ENCODE peak calls at places on chromosomes 3 and 15, in nine cellular contexts. E, Q, X, K, F, B, N, C and U are unnamed samples.

GRCh38 chr3:125025647-125026046 is 30.1 kb downstream of the HEG1 start:
- DNase-seq in B (no peak), X (no peak), Q (no peak), N (peak), K (no peak), F (no peak), C (no peak), E (no peak), U (no peak)

GRCh38 chr3:107271787-107272387 is 105.4 kb upstream of the CCDC54 start:
- DNase-seq in C (no peak), K (no peak), F (peak), Q (no peak), N (peak), B (no peak), E (no peak), X (no peak), U (no peak)

GRCh38 chr3:178325330-178325729 is 210.9 kb upstream of the KCNMB2 start:
- DNase-seq in X (no peak), N (peak), F (peak), C (no peak), E (no peak), Q (no peak), K (no peak), B (no peak), U (no peak)

GRCh38 chr15:74428970-74429783 is 4.6 kb downstream of the SEMA7A start:
- DNase-seq in N (no peak), F (no peak), Q (no peak), X (no peak), E (no peak), B (no peak), C (no peak), K (no peak), U (no peak)

GRCh38 chr3:16529264-16529663 is 15.8 kb upstream of the RFTN1 start:
- DNase-seq in E (no peak), Q (no peak), X (no peak), F (no peak), K (no peak), B (no peak), N (no peak), C (no peak), U (no peak)

GRCh38 chr15:42448281-42448680 is 42.7 kb downstream of the ZNF106 start:
- DNase-seq in F (no peak), B (no peak), Q (no peak), K (no peak), X (no peak), N (no peak), C (no peak), E (no peak), U (no peak)

GRCh38 chr15:28026221-28026620 is 72.9 kb downstream of the OCA2 start:
- DNase-seq in B (no peak), X (no peak), N (no peak), E (no peak), F (no peak), K (no peak), C (no peak), Q (no peak), U (no peak)

GRCh38 chr15:92159906-92160841 is 233.5 kb upstream of the ST8SIA2 start:
- DNase-seq in C (no peak), F (no peak), K (no peak), E (no peak), B (no peak), X (no peak), Q (no peak), N (no peak), U (no peak)

GRCh38 chr15:47817825-47818681 is 100.7 kb downstream of the SEMA6D start:
- DNase-seq in K (no peak), E (no peak), B (no peak), C (no peak), N (no peak), Q (no peak), X (no peak), F (no peak), U (no peak)

GRCh38 chr3:13192471-13193213 is 119.4 kb upstream of the IQSEC1 start:
- DNase-seq in B (no peak), F (peak), X (peak), C (no peak), K (peak), N (peak), E (no peak), Q (peak), U (peak)

GRCh38 chr3:126129408-126129891 is 45.5 kb upstream of the SLC41A3 start:
- DNase-seq in C (peak), Q (peak), B (peak), K (peak), F (no peak), X (peak), E (peak), N (peak), U (peak)

GRCh38 chr3:53078656-53079055 is 32.8 kb upstream of the SFMBT1 start:
- DNase-seq in E (no peak), F (no peak), K (peak), Q (no peak), N (no peak), B (no peak), C (no peak), X (no peak), U (no peak)

GRCh38 chr3:49998326-49998725 is 58.4 kb downstream of the RBM6 start:
- DNase-seq in K (no peak), Q (no peak), N (peak), E (no peak), B (no peak), F (peak), X (no peak), C (no peak), U (no peak)

GRCh38 chr15:90016721-90017120 is 15.6 kb downstream of the ZNF710 start:
- DNase-seq in K (no peak), E (no peak), X (peak), C (no peak), Q (no peak), F (no peak), B (no peak), N (no peak), U (no peak)

GRCh38 chr3:31903686-31904431 is 77.2 kb downstream of the OSBPL10 start:
- DNase-seq in B (no peak), E (no peak), K (no peak), N (no peak), X (no peak), Q (no peak), F (no peak), C (no peak), U (no peak)

GRCh38 chr3:78589778-78590177 is 1178.0 kb downstream of the ROBO1 start:
- DNase-seq in B (no peak), C (no peak), F (no peak), E (no peak), X (no peak), N (no peak), Q (no peak), K (no peak), U (no peak)

GRCh38 chr3:113498221-113499005 is 16.5 kb downstream of the SPICE1 start:
- DNase-seq in N (peak), E (no peak), B (no peak), F (peak), K (no peak), Q (no peak), C (no peak), X (no peak), U (no peak)

GRCh38 chr15:78211189-78211921 is 23.0 kb downstream of the ACSBG1 start:
- DNase-seq in Q (peak), N (no peak), K (peak), B (no peak), X (no peak), E (peak), F (peak), C (no peak), U (peak)

GRCh38 chr3:55491296-55491816 is 4.2 kb upstream of the WNT5A start:
- DNase-seq in N (peak), Q (no peak), K (no peak), F (no peak), X (no peak), B (peak), E (no peak), C (no peak), U (no peak)

GRCh38 chr15:28084547-28084946 is 14.6 kb downstream of the OCA2 start:
- DNase-seq in Q (no peak), K (no peak), X (no peak), F (peak), B (no peak), N (no peak), E (no peak), C (no peak), U (no peak)

GRCh38 chr15:36778516-36778915 is 199.1 kb downstream of the CDIN1 start:
- DNase-seq in K (no peak), N (peak), B (no peak), C (no peak), Q (no peak), E (no peak), F (no peak), X (no peak), U (no peak)

GRCh38 chr15:78212546-78213424 is 21.6 kb downstream of the ACSBG1 start:
- DNase-seq in Q (peak), E (peak), B (peak), X (peak), N (peak), F (peak), C (no peak), K (peak), U (peak)

GRCh38 chr15:59224474-59224873 is 17.8 kb downstream of the LDHAL6B start:
- DNase-seq in C (peak), Q (peak), K (no peak), E (no peak), X (no peak), B (peak), N (no peak), F (no peak), U (peak)

GRCh38 chr15:33567652-33568051 is 256.9 kb downstream of the RYR3 start:
- DNase-seq in Q (no peak), B (no peak), N (no peak), F (no peak), X (no peak), K (no peak), E (no peak), C (no peak), U (no peak)

GRCh38 chr3:112774293-112774926 is 72.3 kb downstream of the CD200R1L start:
- DNase-seq in F (peak), B (no peak), N (peak), Q (no peak), K (no peak), E (no peak), X (no peak), C (no peak), U (no peak)

GRCh38 chr3:141938011-141938350 is 61.5 kb downstream of the ATP1B3 start:
- DNase-seq in C (no peak), B (no peak), F (no peak), Q (no peak), K (no peak), X (peak), N (no peak), E (no peak), U (no peak)

GRCh38 chr15:63718590-63719035 is 115.1 kb downstream of the HERC1 start:
- DNase-seq in K (no peak), Q (no peak), E (no peak), C (no peak), X (no peak), B (no peak), F (peak), N (peak), U (no peak)

GRCh38 chr3:152073267-152073666 is 195.5 kb upstream of the MBNL1 start:
- DNase-seq in K (no peak), X (no peak), B (no peak), Q (no peak), F (no peak), E (no peak), C (no peak), N (peak), U (no peak)

GRCh38 chr3:105516972-105517371 is 150.3 kb downstream of the ALCAM start:
- DNase-seq in X (no peak), C (no peak), K (no peak), F (peak), B (no peak), N (no peak), Q (no peak), E (no peak), U (no peak)

GRCh38 chr3:14519406-14519805 is 20.7 kb downstream of the GRIP2 start:
- DNase-seq in E (no peak), Q (peak), X (peak), N (no peak), C (no peak), B (no peak), K (peak), F (no peak), U (no peak)

GRCh38 chr3:30180305-30181275 is 425.8 kb upstream of the TGFBR2 start:
- DNase-seq in F (no peak), E (no peak), K (no peak), Q (no peak), X (no peak), B (no peak), C (no peak), N (no peak), U (no peak)

GRCh38 chr15:97960364-97961066 is at the start of gene ARRDC4:
- DNase-seq in E (peak), B (peak), F (peak), X (peak), N (peak), C (peak), Q (peak), K (peak), U (peak)
- TF ChIP-seq POLR2A in E (no peak), B (peak), F (no peak), X (peak), N (peak), C (peak), Q (peak), K (no peak), U (no peak)

GRCh38 chr3:23566499-23566898 is 239.3 kb upstream of the UBE2E1 start:
- DNase-seq in Q (no peak), F (no peak), N (no peak), B (no peak), K (no peak), E (no peak), C (no peak), X (no peak), U (no peak)

GRCh38 chr3:23573827-23574226 is 231.9 kb upstream of the UBE2E1 start:
- DNase-seq in F (no peak), Q (no peak), K (no peak), C (no peak), N (no peak), B (no peak), X (no peak), E (no peak), U (no peak)

GRCh38 chr3:23565376-23565775 is 240.4 kb upstream of the UBE2E1 start:
- DNase-seq in F (no peak), X (no peak), B (no peak), Q (no peak), C (no peak), K (no peak), E (no peak), N (no peak), U (no peak)

GRCh38 chr3:23567917-23568316 is 237.8 kb upstream of the UBE2E1 start:
- DNase-seq in B (no peak), K (no peak), Q (no peak), F (peak), N (peak), X (no peak), E (no peak), C (no peak), U (no peak)
- H3K4me3 ChIP-seq in B (no peak), K (no peak), Q (no peak), F (no peak), N (no peak), X (no peak), E (no peak), C (no peak), U (no peak)

GRCh38 chr3:63912768-63913588 is 795 bp upstream of the SCAANT1 start:
- DNase-seq in Q (peak), B (peak), E (peak), X (peak), F (peak), K (peak), C (peak), N (peak), U (peak)

GRCh38 chr3:63911395-63911900 is 735 bp downstream of the SCAANT1 start:
- DNase-seq in Q (no peak), C (no peak), E (no peak), B (no peak), N (no peak), K (no peak), F (no peak), X (no peak), U (no peak)

GRCh38 chr3:63914312-63914711 is 2.1 kb upstream of the SCAANT1 start:
- DNase-seq in F (no peak), K (no peak), N (peak), Q (no peak), E (no peak), B (no peak), C (no peak), X (peak), U (no peak)

GRCh38 chr3:63910873-63911272 is 1.3 kb downstream of the SCAANT1 start:
- DNase-seq in B (no peak), E (no peak), F (no peak), N (peak), K (no peak), X (no peak), Q (no peak), C (no peak), U (no peak)

GRCh38 chr3:63911901-63912767 is at the start of gene SCAANT1:
- DNase-seq in Q (peak), C (peak), E (peak), F (peak), X (peak), N (peak), K (peak), B (peak), U (peak)
- TF ChIP-seq POLR2A in Q (peak), C (peak), E (peak), F (peak), X (peak), N (peak), K (peak), B (peak), U (peak)

GRCh38 chr3:132344666-132345280 is 27.6 kb downstream of the ACP3 start:
- DNase-seq in X (no peak), E (no peak), F (no peak), N (peak), B (no peak), K (no peak), C (no peak), Q (no peak), U (no peak)

GRCh38 chr3:132341746-132342145 is 24.5 kb downstream of the ACP3 start:
- DNase-seq in E (no peak), B (no peak), F (no peak), Q (no peak), C (no peak), X (no peak), N (no peak), K (no peak), U (no peak)

GRCh38 chr3:132343018-132343612 is 25.9 kb downstream of the ACP3 start:
- DNase-seq in X (no peak), K (no peak), B (peak), C (no peak), N (peak), F (peak), Q (peak), E (peak), U (no peak)

GRCh38 chr3:132342183-132342582 is 25.0 kb downstream of the ACP3 start:
- DNase-seq in E (no peak), K (no peak), C (no peak), Q (no peak), N (no peak), F (peak), X (no peak), B (no peak), U (no peak)

DNA sequence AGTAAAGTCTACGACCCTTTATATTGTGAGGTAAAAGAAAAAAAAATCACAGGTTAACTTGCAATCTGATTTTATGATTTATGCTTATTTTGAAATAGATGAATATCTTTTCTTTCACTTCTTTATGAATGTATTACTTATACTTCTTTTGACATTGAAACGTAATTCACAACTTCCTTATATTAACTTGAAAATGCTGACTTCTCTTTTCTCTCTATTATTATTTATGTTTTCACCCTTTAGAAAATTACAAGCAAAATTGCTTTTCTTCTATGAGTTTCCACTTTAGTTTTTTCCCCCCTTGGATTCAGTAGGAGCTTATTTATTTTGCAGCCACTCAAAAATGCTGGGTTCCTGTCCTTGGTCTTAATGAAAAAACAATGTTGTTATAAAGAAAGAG is 25.4 kb downstream of the ACP3 start:
- DNase-seq in E (no peak), X (no peak), Q (no peak), B (no peak), F (no peak), N (no peak), K (no peak), C (no peak), U (no peak)
- H3K4me3 ChIP-seq in E (no peak), X (no peak), Q (no peak), B (peak), F (no peak), N (no peak), K (no peak), C (no peak), U (no peak)

GRCh38 chr3:183303725-183304124 is 50.7 kb downstream of the B3GNT5 start:
- DNase-seq in Q (no peak), F (no peak), B (no peak), E (no peak), N (no peak), K (no peak), C (no peak), X (no peak), U (no peak)

GRCh38 chr3:183307749-183308148 is 54.7 kb downstream of the B3GNT5 start:
- DNase-seq in Q (no peak), K (no peak), B (no peak), X (no peak), N (no peak), E (no peak), C (no peak), F (no peak), U (no peak)

GRCh38 chr3:183308746-183309145 is 55.7 kb downstream of the B3GNT5 start:
- DNase-seq in C (no peak), F (no peak), Q (no peak), N (no peak), B (no peak), X (no peak), E (no peak), K (no peak), U (no peak)

GRCh38 chr3:183309276-183309675 is 56.2 kb downstream of the B3GNT5 start:
- DNase-seq in N (no peak), E (no peak), B (peak), X (no peak), C (peak), F (no peak), Q (peak), K (no peak), U (no peak)

DNA sequence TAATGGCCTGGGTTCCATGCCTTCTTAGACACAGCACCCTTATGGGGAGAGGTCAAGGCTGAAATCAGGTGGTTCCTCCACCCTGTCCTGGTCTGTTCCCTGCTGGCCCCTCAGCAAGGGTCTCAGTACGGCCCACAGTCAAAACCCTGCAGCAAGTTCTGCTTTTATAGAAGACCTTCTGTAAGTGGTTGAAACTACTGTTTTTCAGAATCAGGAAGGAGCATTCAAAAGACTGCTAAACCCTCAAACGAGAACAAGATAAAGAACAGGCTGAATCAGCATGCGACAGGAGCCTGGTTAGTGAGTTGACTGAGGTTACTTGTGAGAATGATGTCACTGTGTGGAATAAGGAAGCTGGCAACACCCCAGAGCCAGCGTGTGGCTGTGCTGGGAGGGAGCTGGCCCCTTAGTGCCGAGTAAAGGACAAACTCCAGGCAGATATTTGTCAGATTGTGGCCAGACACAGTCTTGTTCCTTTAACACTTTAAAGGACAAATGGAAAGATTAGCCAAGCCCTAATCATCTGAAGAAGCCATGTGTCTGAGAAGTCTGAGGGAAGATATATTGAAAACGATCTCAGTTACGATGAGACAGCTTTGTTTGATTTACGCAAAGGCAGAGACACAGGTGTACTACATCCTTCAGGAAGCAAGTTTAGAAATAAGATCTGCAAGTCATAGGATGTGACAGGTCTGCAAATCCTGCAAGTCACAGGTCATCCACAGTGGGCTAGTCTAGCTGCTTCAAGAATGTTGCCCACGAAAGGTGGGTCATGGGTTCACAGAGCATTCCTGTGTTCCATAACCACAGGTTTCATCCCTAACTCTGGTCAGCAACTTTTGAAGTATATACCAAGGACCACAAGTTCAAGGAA is 54.0 kb downstream of the B3GNT5 start:
- DNase-seq in E (no peak), C (peak), K (peak), F (peak), X (peak), Q (peak), N (peak), B (peak), U (peak)
- TF ChIP-seq POLR2A in E (no peak), C (no peak), K (no peak), F (no peak), X (no peak), Q (no peak), N (no peak), B (no peak), U (no peak)

GRCh38 chr15:64732156-64732860 is 43.1 kb downstream of the RBPMS2 start:
- DNase-seq in X (no peak), Q (no peak), C (peak), K (no peak), N (no peak), B (no peak), F (peak), E (no peak), U (no peak)
- H3K4me3 ChIP-seq in X (no peak), Q (no peak), C (no peak), K (no peak), N (no peak), B (no peak), F (no peak), E (no peak), U (no peak)